ENCODE peak calls at places on chromosomes 3 and 15, in six cellular contexts. F is neural crest cell, O is Calu3, S is progenitor cell of endocrine pancreas, T is left lung, U is heart left ventricle. G is an unnamed sample.

GRCh38 chr15:48682949-48683651 is 37.6 kb upstream of the FBN1 start:
- DNase-seq in F (no peak), O (peak), S (no peak), T (no peak), U (peak), G (peak)

GRCh38 chr15:68085052-68085451 is 30.9 kb downstream of the PIAS1 start:
- DNase-seq in F (no peak), O (no peak), S (no peak), T (no peak), U (no peak), G (no peak)

GRCh38 chr3:141308588-141309218 is 59.6 kb upstream of the ZBTB38 start:
- DNase-seq in F (peak), O (peak), S (peak), T (peak), U (peak), G (peak)

GRCh38 chr3:37255990-37256308 is 81.6 kb upstream of the LRRFIP2 start:
- DNase-seq in F (no peak), O (no peak), S (no peak), T (no peak), U (no peak), G (no peak)

GRCh38 chr15:56602253-56602652 is 131.1 kb downstream of the ZNF280D start:
- DNase-seq in F (no peak), O (no peak), S (no peak), T (no peak), U (no peak), G (no peak)

GRCh38 chr15:65368300-65368617 is 9.5 kb downstream of the IGDCC3 start:
- DNase-seq in F (peak), O (no peak), S (no peak), T (no peak), U (no peak), G (no peak)

GRCh38 chr15:49023354-49023753 is 22.9 kb downstream of the SECISBP2L start:
- DNase-seq in F (no peak), O (no peak), S (no peak), T (no peak), U (no peak), G (no peak)

GRCh38 chr3:8937064-8938020 is 25.9 kb downstream of the RAD18 start:
- DNase-seq in F (no peak), O (no peak), S (no peak), T (no peak), U (no peak), G (peak)

GRCh38 chr3:117616213-117616612 is 906.6 kb downstream of the TUSC7 start:
- DNase-seq in F (no peak), O (no peak), S (no peak), T (no peak), U (no peak), G (no peak)
- TF ChIP-seq CTCF in F (no peak), O (no peak), S (no peak), T (no peak), U (no peak), G (no peak)

DNA sequence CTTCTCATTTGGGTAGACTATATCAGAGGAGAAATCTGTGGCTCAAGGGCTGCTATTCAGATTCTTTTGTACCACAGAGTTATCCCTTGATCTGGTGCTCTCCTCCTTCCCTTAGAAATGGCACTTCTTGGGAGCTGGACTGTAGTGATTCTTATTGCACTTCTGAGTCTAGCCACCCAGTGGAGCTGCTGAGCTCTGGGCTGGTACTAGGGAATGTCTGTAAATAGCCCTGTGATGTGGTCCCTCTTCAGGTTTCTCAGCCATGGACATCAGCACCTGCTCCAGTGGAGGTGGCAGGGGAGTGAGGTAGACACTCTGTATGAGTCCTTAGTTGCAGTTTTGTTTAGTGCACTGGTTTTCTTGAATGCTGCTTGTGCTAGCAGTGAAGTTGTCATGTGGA is 1292.6 kb downstream of the SI start:
- DNase-seq in F (peak), O (peak), S (no peak), T (no peak), U (no peak), G (no peak)
- TF ChIP-seq CTCF in F (peak), O (peak), S (peak), T (no peak), U (no peak), G (peak)

GRCh38 chr3:194296832-194297666 is 54.1 kb downstream of the CPN2 start:
- DNase-seq in F (peak), O (peak), S (peak), T (peak), U (no peak), G (no peak)

GRCh38 chr3:194301730-194302129 is 49.4 kb downstream of the CPN2 start:
- DNase-seq in F (no peak), O (no peak), S (no peak), T (no peak), U (no peak), G (no peak)

GRCh38 chr3:194298331-194299227 is 52.5 kb downstream of the CPN2 start:
- DNase-seq in F (no peak), O (no peak), S (no peak), T (no peak), U (no peak), G (no peak)

GRCh38 chr3:194300936-194301335 is 50.2 kb downstream of the CPN2 start:
- DNase-seq in F (no peak), O (no peak), S (no peak), T (no peak), U (no peak), G (no peak)

DNA sequence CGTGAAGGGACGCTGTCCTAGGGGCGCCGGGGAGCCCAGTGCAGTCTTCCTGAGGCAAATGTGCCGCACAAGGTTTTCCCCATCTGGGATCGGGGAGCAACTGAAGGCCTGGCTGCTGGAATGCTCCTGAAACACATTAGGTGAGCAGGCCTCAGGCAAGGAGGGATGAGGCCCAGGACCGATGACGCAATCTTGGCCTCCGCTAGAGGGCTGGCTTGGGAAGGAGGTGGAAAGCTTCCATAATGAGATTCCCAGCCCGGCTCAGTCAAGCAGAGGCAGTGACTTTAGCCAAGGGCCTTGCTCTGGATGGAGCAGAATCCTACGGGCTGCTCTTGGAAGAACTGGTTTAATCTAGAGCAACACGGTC is 50.8 kb downstream of the CPN2 start:
- DNase-seq in F (no peak), O (no peak), S (no peak), T (no peak), U (peak), G (no peak)
- TF ChIP-seq CTCF in F (no peak), O (no peak), S (peak), T (no peak), U (no peak), G (no peak)

DNA sequence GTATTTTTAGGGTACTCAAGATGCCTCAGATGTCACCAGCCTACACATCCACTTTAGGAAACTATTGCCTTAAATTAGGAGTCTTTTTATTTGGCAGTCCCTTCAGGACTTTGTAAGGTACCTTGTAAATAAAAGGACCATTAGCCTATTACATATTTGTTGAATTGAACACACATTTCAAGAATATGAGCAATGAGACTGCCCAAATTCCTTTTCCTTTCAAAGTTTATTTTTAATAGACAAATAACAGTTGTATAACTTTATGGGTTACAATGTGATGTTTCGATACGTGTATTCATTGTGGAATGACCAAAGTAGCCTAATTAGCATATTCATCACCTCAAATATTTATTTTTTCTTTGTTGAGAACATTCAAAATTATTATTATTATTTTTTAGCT is 176.7 kb upstream of the PDZRN3 start:
- DNase-seq in F (no peak), O (no peak), S (no peak), T (no peak), U (no peak), G (no peak)
- TF ChIP-seq CTCF in F (no peak), O (no peak), S (no peak), T (no peak), U (no peak), G (no peak)

GRCh38 chr15:30906366-30906765 is 2.7 kb downstream of the FAN1 start:
- DNase-seq in F (no peak), O (no peak), S (no peak), T (no peak), U (no peak), G (peak)

GRCh38 chr15:30903497-30904187 is at the start of gene FAN1:
- DNase-seq in F (peak), O (peak), S (peak), T (peak), U (peak), G (peak)

GRCh38 chr15:30901889-30902288 is 1.8 kb upstream of the FAN1 start:
- DNase-seq in F (no peak), O (no peak), S (no peak), T (no peak), U (no peak), G (no peak)

GRCh38 chr15:30904812-30905211 is 1.1 kb downstream of the FAN1 start:
- DNase-seq in F (no peak), O (no peak), S (no peak), T (no peak), U (no peak), G (no peak)

DNA sequence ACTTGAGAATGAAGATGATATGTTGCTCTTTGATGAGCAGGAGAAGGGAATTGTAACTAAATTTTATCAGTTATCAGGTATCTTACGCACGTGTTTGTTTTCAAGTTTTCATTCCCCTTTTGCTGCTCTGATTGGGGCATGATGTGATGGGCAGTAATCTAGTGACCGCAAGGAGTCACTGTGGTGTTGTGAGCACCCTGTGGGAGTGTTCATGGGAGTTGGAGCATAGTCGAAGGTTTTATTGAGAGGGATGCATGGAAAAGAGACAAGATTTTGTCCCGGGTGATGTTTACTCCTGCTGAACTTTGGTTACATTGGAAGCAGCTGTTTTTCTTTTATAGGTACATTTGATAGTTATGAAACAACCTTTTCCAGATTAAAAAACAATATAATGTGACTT is 2.1 kb downstream of the FAN1 start:
- DNase-seq in F (no peak), O (no peak), S (no peak), T (no peak), U (no peak), G (peak)
- TF ChIP-seq CTCF in F (no peak), O (no peak), S (no peak), T (no peak), U (no peak), G (peak)

G was measured in LNCaP clone FGC.